ENCODE peak calls at places on chromosome 11, in four cellular contexts. R, S, T and Z are unnamed samples.

GRCh38 chr11:2205214-2205770 is 33.7 kb upstream of the TH start:
- DNase-seq in T (no peak), S (no peak), R (no peak), Z (no peak)

GRCh38 chr11:28223577-28223976 is 115.4 kb downstream of the METTL15 start:
- DNase-seq in R (no peak), S (no peak), T (no peak), Z (no peak)

GRCh38 chr11:100735949-100736675 is 49.0 kb downstream of the ARHGAP42 start:
- DNase-seq in T (peak), S (no peak), R (no peak), Z (no peak)

GRCh38 chr11:61022311-61023085 is 51.0 kb downstream of the CD6 start:
- DNase-seq in R (no peak), S (no peak), T (no peak), Z (no peak)

GRCh38 chr11:20048246-20048645 is 112.0 kb downstream of the DBX1 start:
- DNase-seq in T (peak), S (no peak), R (no peak), Z (no peak)

GRCh38 chr11:110907629-110908028 is 195.4 kb upstream of the ARHGAP20 start:
- DNase-seq in T (peak), S (peak), R (no peak), Z (peak)

GRCh38 chr11:26753738-26754504 is 32.1 kb upstream of the SLC5A12 start:
- DNase-seq in T (peak), R (peak), S (peak), Z (peak)

GRCh38 chr11:60937144-60937527 is 12.9 kb downstream of the TMEM132A start:
- DNase-seq in S (no peak), T (no peak), R (peak), Z (no peak)

GRCh38 chr11:12798609-12799011 is 124.4 kb downstream of the TEAD1 start:
- DNase-seq in R (no peak), S (peak), T (no peak), Z (no peak)

GRCh38 chr11:124394408-124394807 is 4.4 kb downstream of the OR8B3 start:
- DNase-seq in S (peak), R (no peak), T (peak), Z (no peak)

GRCh38 chr11:125344846-125345705 is 151.0 kb downstream of the FEZ1 start:
- DNase-seq in R (no peak), S (no peak), T (no peak), Z (no peak)

GRCh38 chr11:122234257-122234656 is 118.2 kb upstream of the BLID start:
- DNase-seq in R (no peak), S (no peak), T (no peak), Z (no peak)

GRCh38 chr11:126175261-126175885 is 36.1 kb downstream of the RPUSD4 start:
- DNase-seq in R (peak), T (peak), S (peak), Z (no peak)

GRCh38 chr11:96340555-96340885 is 2.5 kb downstream of the MAML2 start:
- DNase-seq in S (no peak), T (peak), R (no peak), Z (no peak)

GRCh38 chr11:47552086-47552580 is 799 bp downstream of the CELF1 start:
- DNase-seq in R (no peak), S (peak), T (peak), Z (no peak)

GRCh38 chr11:106415510-106415909 is 338.0 kb downstream of the AASDHPPT start:
- DNase-seq in T (no peak), R (no peak), S (no peak), Z (no peak)

GRCh38 chr11:62713343-62713742 is 5.9 kb downstream of the GNG3 start:
- DNase-seq in S (no peak), T (no peak), R (no peak), Z (no peak)

GRCh38 chr11:120424185-120424969 is 87.2 kb upstream of the GRIK4 start:
- DNase-seq in T (no peak), S (peak), R (no peak), Z (no peak)

GRCh38 chr11:86374121-86374520 is 566 bp upstream of the CCDC81 start:
- DNase-seq in R (no peak), T (no peak), S (no peak), Z (no peak)

GRCh38 chr11:117918366-117919255 is 10.6 kb downstream of the TMPRSS13 start:
- DNase-seq in R (no peak), S (no peak), T (no peak), Z (no peak)

GRCh38 chr11:30406978-30407762 is 84.3 kb downstream of the ARL14EP start:
- DNase-seq in R (no peak), S (no peak), T (no peak), Z (no peak)

GRCh38 chr11:129377739-129378138 is 2.1 kb downstream of the BARX2 start:
- DNase-seq in R (no peak), T (no peak), S (peak), Z (no peak)

GRCh38 chr11:110317516-110317932 is 21.1 kb upstream of the RDX start:
- DNase-seq in T (peak), R (no peak), S (peak), Z (no peak)

GRCh38 chr11:2732261-2732939 is 32.6 kb upstream of the KCNQ1OT1 start:
- DNase-seq in R (peak), T (no peak), S (no peak), Z (no peak)

GRCh38 chr11:47264119-47264915 is 5.6 kb upstream of the MADD start:
- DNase-seq in T (peak), S (no peak), R (no peak), Z (no peak)

GRCh38 chr11:104275992-104276391 is 112.0 kb upstream of the PDGFD start:
- DNase-seq in S (peak), T (peak), R (no peak), Z (no peak)

GRCh38 chr11:36441610-36442208 is 68.4 kb downstream of the TRAF6 start:
- DNase-seq in R (no peak), T (no peak), S (no peak), Z (no peak)

GRCh38 chr11:66568124-66568916 is at the start of gene CTSF:
- DNase-seq in T (peak), S (peak), R (peak), Z (no peak)

GRCh38 chr11:69703711-69704507 is at the start of gene FGF19:
- DNase-seq in S (no peak), T (no peak), R (no peak), Z (no peak)

GRCh38 chr11:69705246-69705856 is 1.5 kb upstream of the FGF19 start:
- DNase-seq in S (no peak), T (no peak), R (no peak), Z (no peak)

GRCh38 chr11:69705901-69706787 is 2.3 kb upstream of the FGF19 start:
- DNase-seq in S (no peak), R (no peak), T (no peak), Z (no peak)

GRCh38 chr11:69702769-69703510 is 882 bp downstream of the FGF19 start:
- DNase-seq in T (no peak), S (no peak), R (no peak), Z (no peak)

GRCh38 chr11:69704508-69705245 is 855 bp upstream of the FGF19 start:
- DNase-seq in R (no peak), S (no peak), T (peak), Z (no peak)
- TF ChIP-seq CTCF in R (peak), S (peak), T (peak), Z (peak)

GRCh38 chr11:34165786-34166557 is 60.5 kb downstream of the NAT10 start:
- DNase-seq in S (peak), R (peak), T (peak), Z (no peak)
- TF ChIP-seq CTCF in S (no peak), R (no peak), T (no peak), Z (no peak)

DNA sequence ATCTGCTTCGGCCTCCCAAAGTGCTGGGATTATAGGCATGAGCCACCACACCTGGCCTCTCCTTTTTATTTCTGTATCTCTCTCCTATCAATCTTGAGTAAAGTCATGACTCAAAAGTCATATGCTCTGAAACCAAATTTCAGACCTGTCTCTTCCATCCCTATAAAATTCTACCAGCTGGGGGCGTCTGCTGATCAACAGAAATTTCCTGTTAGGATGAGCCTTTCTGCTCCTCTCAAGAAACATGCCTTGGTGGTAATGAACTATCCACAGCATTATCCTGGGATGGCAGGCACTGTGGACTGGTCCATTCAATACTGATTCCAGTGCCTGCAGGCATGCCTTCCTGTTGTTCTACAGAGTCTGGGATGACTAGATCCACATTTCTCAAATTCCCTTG is 472.6 kb downstream of the NELL1 start:
- DNase-seq in S (peak), T (no peak), R (no peak), Z (no peak)
- TF ChIP-seq CTCF in S (peak), T (no peak), R (no peak), Z (no peak)

DNA sequence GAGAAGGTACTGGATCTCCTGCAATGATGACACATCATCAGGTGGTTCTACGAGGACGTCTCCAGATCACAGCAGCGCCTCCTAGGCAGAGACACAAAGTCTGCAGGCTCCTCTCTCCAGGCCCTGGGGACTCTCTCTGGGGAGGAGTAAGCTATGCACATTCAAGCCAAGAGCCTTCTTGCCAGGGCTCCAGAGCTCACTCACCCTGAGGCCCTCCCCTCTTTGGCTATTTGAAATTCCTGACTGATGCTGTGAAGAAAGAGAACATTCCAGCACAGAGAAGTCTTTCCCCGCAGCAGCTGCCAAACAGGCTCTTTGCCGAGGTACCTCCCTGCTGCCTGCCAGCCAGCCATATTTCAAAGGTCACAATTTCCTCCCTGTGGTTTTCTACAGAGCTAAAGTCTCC is 204.9 kb downstream of the CSNK2A3 start:
- DNase-seq in R (peak), T (peak), S (peak), Z (peak)
- TF ChIP-seq CTCF in R (peak), T (peak), S (peak), Z (peak)

GRCh38 chr11:57479925-57480324 is 19.6 kb downstream of the RTN4RL2 start:
- DNase-seq in T (no peak), S (no peak), R (no peak), Z (no peak)

GRCh38 chr11:57478971-57479663 is 18.8 kb downstream of the RTN4RL2 start:
- DNase-seq in S (no peak), T (no peak), R (no peak), Z (no peak)

GRCh38 chr11:57481915-57482781 is 21.8 kb downstream of the RTN4RL2 start:
- DNase-seq in R (no peak), T (no peak), S (no peak), Z (no peak)

GRCh38 chr11:57481315-57481714 is 21.0 kb downstream of the RTN4RL2 start:
- DNase-seq in R (no peak), S (no peak), T (no peak), Z (no peak)

DNA sequence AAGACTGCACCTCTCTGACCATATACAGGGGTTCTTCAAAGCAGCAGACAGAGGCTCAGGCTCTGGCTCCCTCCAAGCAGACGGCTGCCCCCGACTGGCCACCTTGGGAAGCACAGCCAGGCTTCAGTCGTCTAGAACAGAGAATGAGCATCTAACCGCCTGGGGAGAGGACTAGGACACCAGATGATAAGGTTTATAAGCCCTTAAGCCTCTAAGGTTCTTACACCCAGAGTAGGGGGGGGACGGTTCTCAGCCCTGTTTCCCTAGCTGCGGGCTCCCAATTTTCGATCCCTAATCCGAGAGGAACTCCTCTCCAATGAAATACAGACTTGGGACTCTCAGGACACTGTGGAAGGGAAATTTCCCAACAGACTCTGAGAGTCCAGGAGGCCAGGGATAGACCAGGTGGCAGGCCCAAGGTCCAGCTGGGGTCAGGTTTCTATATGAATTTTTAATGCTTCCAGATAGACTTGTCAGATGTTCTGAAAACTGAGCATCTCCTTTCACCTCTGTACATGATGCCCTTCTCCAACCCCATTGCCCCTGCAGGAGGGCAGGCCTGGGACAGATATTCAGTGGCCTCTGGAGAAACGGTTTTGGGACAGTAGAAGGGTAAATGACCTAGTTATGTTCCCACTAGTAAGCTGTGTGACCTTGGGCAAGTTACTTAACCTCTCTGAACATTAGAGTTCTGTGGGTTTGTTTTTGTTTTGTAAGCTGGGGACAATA is 20.2 kb downstream of the RTN4RL2 start:
- DNase-seq in R (peak), S (peak), T (peak), Z (no peak)
- TF ChIP-seq CTCF in R (peak), S (peak), T (peak), Z (peak)

GRCh38 chr11:33257897-33258630 is 883 bp downstream of the HIPK3 start:
- DNase-seq in R (peak), S (peak), T (peak), Z (peak)
- TF ChIP-seq CTCF in R (peak), S (peak), T (peak), Z (peak)